ENCODE peak calls at places on chromosomes 11 and 22, in six cellular contexts. One of them, this sample, is unnamed.

GRCh38 chr11:64763804-64764611 is 4.2 kb upstream of the PYGM start:
- DNase-seq in SK-N-SH: no peak
- DNase-seq in HepG2: no peak
- DNase-seq in GM12878: no peak
- DNase-seq in H1: no peak
- DNase-seq in HCT116: no peak
- DNase-seq in this sample: no peak

GRCh38 chr11:134003792-134004405 is 47.1 kb upstream of the IGSF9B start:
- DNase-seq in HepG2: no peak
- DNase-seq in GM12878: no peak
- DNase-seq in HCT116: no peak
- DNase-seq in SK-N-SH: no peak
- DNase-seq in H1: no peak
- DNase-seq in this sample: no peak

GRCh38 chr22:44497218-44497903 is 672 bp downstream of the RTL6 start:
- DNase-seq in HCT116: no peak
- DNase-seq in HepG2: no peak
- DNase-seq in SK-N-SH: peak
- DNase-seq in GM12878: no peak
- DNase-seq in H1: peak
- DNase-seq in this sample: no peak

GRCh38 chr11:77381749-77382693 is 80.5 kb upstream of the GDPD4 start:
- DNase-seq in GM12878: no peak
- DNase-seq in HCT116: no peak
- DNase-seq in SK-N-SH: no peak
- DNase-seq in H1: no peak
- DNase-seq in HepG2: no peak
- DNase-seq in this sample: no peak

GRCh38 chr11:57801185-57801490 is 39.5 kb downstream of the CTNND1 start:
- DNase-seq in SK-N-SH: no peak
- DNase-seq in H1: no peak
- DNase-seq in HCT116: no peak
- DNase-seq in HepG2: no peak
- DNase-seq in GM12878: no peak
- DNase-seq in this sample: no peak

GRCh38 chr22:20247010-20247505 is 21.1 kb downstream of the RTN4R start:
- DNase-seq in H1: no peak
- DNase-seq in HCT116: no peak
- DNase-seq in HepG2: no peak
- DNase-seq in GM12878: peak
- DNase-seq in SK-N-SH: no peak
- DNase-seq in this sample: no peak

GRCh38 chr11:83007909-83008580 is 63.7 kb downstream of the RAB30 start:
- DNase-seq in HepG2: peak
- DNase-seq in H1: no peak
- DNase-seq in HCT116: no peak
- DNase-seq in SK-N-SH: peak
- DNase-seq in GM12878: no peak
- DNase-seq in this sample: no peak

GRCh38 chr11:122105009-122105828 is 10.8 kb downstream of the BLID start:
- DNase-seq in HepG2: no peak
- DNase-seq in GM12878: no peak
- DNase-seq in H1: no peak
- DNase-seq in HCT116: peak
- DNase-seq in SK-N-SH: no peak
- DNase-seq in this sample: no peak

GRCh38 chr11:118216621-118217526 is 7.9 kb downstream of the JAML start:
- DNase-seq in HepG2: no peak
- DNase-seq in SK-N-SH: no peak
- DNase-seq in GM12878: no peak
- DNase-seq in HCT116: no peak
- DNase-seq in H1: no peak
- DNase-seq in this sample: no peak

GRCh38 chr11:3962406-3962840 is 107.0 kb downstream of the STIM1 start:
- DNase-seq in HepG2: no peak
- DNase-seq in SK-N-SH: no peak
- DNase-seq in HCT116: no peak
- DNase-seq in GM12878: no peak
- DNase-seq in H1: no peak
- DNase-seq in this sample: no peak

GRCh38 chr11:128467610-128468041 is 119.7 kb downstream of the ETS1 start:
- DNase-seq in GM12878: no peak
- DNase-seq in HCT116: peak
- DNase-seq in HepG2: peak
- DNase-seq in SK-N-SH: no peak
- DNase-seq in H1: no peak
- DNase-seq in this sample: no peak

GRCh38 chr22:46078241-46079092 is 71.9 kb upstream of the PPARA start:
- DNase-seq in H1: no peak
- DNase-seq in HCT116: no peak
- DNase-seq in HepG2: no peak
- DNase-seq in SK-N-SH: peak
- DNase-seq in GM12878: no peak
- DNase-seq in this sample: peak

GRCh38 chr22:23119492-23120414 is 22.0 kb downstream of the RSPH14 start:
- DNase-seq in SK-N-SH: no peak
- DNase-seq in HCT116: no peak
- DNase-seq in GM12878: no peak
- DNase-seq in H1: no peak
- DNase-seq in HepG2: no peak
- DNase-seq in this sample: no peak

GRCh38 chr11:69442807-69443137 is 38.7 kb upstream of the LINC01488 start:
- DNase-seq in H1: no peak
- DNase-seq in SK-N-SH: peak
- DNase-seq in HCT116: no peak
- DNase-seq in HepG2: peak
- DNase-seq in GM12878: no peak
- DNase-seq in this sample: peak

GRCh38 chr22:45638197-45638596 is 33.4 kb upstream of the ATXN10 start:
- DNase-seq in SK-N-SH: no peak
- DNase-seq in HepG2: no peak
- DNase-seq in HCT116: no peak
- DNase-seq in H1: no peak
- DNase-seq in GM12878: no peak
- DNase-seq in this sample: no peak

GRCh38 chr11:58222730-58223129 is 6.0 kb downstream of the OR10Q1 start:
- DNase-seq in HepG2: no peak
- DNase-seq in H1: no peak
- DNase-seq in GM12878: no peak
- DNase-seq in SK-N-SH: no peak
- DNase-seq in HCT116: no peak
- DNase-seq in this sample: no peak

GRCh38 chr22:19086417-19086816 is 35.8 kb downstream of the DGCR2 start:
- DNase-seq in GM12878: no peak
- DNase-seq in HCT116: no peak
- DNase-seq in H1: no peak
- DNase-seq in SK-N-SH: no peak
- DNase-seq in HepG2: no peak
- DNase-seq in this sample: no peak

DNA sequence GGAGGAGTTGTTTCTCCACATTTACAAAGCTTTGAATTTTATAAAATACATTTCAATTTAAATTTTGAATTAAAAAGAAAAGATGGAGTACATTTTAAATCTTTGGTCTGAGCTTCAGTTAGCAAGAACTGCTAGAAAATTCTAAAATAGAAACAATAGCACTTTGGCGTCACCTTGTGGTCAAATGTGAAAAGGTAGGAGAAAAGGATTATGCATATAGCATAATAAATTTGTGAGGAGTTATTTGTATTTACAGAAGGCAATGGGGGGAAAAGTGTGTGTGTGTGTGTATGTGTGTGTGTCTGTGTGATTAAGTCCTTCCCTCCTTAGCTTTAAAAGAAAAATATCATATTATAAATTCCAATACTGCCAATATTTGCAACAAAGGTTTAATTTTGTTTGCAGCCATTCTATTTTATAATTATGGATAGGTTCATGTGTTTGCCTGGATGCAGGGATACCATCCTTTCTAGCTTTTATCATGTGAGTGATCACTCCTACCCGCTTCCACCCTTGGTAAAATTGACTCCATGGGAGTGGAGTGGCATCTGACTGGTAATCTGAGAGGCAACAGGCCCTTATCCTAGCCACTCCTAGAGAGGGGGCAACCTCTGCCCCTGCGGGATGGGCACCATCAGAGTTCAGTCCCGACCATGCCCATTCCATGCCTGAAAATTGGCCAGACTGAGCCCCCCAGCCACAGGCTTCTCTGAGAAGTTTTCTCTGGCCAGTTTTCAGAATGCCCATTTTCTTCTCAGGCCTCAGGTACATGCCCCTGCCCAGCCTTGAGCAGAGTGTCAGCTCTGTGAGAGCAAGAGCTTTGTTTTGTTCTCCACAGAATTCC is 13.6 kb upstream of the LGR4 start:
- DNase-seq in GM12878: no peak
- DNase-seq in HCT116: peak
- DNase-seq in SK-N-SH: peak
- DNase-seq in HepG2: peak
- DNase-seq in H1: no peak
- DNase-seq in this sample: no peak
- TF ChIP-seq JUND in GM12878: no peak
- TF ChIP-seq JUND in HCT116: no peak
- TF ChIP-seq JUND in SK-N-SH: no peak
- TF ChIP-seq JUND in HepG2: no peak
- TF ChIP-seq JUND in H1: no peak
- TF ChIP-seq JUND in this sample: no peak

DNA sequence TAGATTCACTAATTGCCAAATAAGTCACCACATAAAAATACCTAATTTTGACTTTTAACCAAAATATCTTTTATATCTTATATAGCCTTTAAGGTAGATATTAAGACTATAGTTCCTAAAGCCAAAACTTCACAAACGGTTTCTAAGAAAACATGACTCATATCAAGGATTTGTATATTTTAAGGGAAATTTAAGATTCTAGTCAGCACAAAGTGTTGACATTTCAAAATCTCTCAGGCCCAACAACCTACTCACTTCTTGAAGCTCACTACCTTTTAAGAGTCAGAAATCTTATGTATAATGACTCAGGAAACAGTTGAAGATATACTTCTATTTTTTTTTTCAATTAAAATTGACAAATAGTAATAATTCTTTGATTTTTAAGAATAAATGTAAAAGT is 221.9 kb downstream of the SBF2 start:
- DNase-seq in HCT116: no peak
- DNase-seq in SK-N-SH: no peak
- DNase-seq in GM12878: no peak
- DNase-seq in HepG2: no peak
- DNase-seq in H1: no peak
- DNase-seq in this sample: no peak
- TF ChIP-seq JUND in HCT116: no peak
- TF ChIP-seq JUND in SK-N-SH: no peak
- TF ChIP-seq JUND in GM12878: no peak
- TF ChIP-seq JUND in HepG2: no peak
- TF ChIP-seq JUND in H1: no peak
- TF ChIP-seq JUND in this sample: no peak

GRCh38 chr11:103007521-103007920 is 52.0 kb upstream of the MMP13 start:
- DNase-seq in H1: no peak
- DNase-seq in HCT116: no peak
- DNase-seq in HepG2: no peak
- DNase-seq in GM12878: no peak
- DNase-seq in SK-N-SH: no peak
- DNase-seq in this sample: peak
- TF ChIP-seq JUND in H1: no peak
- TF ChIP-seq JUND in HCT116: no peak
- TF ChIP-seq JUND in HepG2: no peak
- TF ChIP-seq JUND in GM12878: no peak
- TF ChIP-seq JUND in SK-N-SH: peak
- TF ChIP-seq JUND in this sample: no peak

DNA sequence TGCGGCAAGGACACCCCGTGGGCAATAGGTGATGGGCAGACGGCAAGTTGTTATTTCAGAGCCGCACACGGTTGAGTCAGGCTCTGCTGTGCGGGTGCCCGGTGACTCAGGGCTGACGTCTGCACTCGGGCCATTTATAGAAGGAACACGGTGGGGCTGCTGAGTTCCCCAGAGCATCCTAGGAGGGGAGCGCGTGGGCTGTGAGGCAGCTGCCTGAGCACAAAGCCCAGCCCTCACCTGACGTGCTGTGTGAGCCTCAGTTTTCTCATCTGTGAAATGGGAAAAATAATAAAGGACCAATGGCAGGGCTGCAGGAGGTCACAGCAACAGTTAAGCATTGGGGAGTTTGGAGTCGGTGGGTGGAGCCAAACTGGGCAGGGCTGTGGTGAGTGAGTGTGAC is 11.3 kb upstream of the RHOD start:
- DNase-seq in HepG2: no peak
- DNase-seq in HCT116: peak
- DNase-seq in GM12878: no peak
- DNase-seq in H1: no peak
- DNase-seq in SK-N-SH: no peak
- DNase-seq in this sample: no peak
- TF ChIP-seq JUND in HepG2: no peak
- TF ChIP-seq JUND in HCT116: no peak
- TF ChIP-seq JUND in GM12878: no peak
- TF ChIP-seq JUND in H1: no peak
- TF ChIP-seq JUND in SK-N-SH: no peak
- TF ChIP-seq JUND in this sample: no peak

GRCh38 chr11:14617241-14618027 is 26.2 kb upstream of the PDE3B start:
- DNase-seq in HepG2: peak
- DNase-seq in HCT116: no peak
- DNase-seq in GM12878: no peak
- DNase-seq in H1: no peak
- DNase-seq in SK-N-SH: no peak
- DNase-seq in this sample: no peak
- TF ChIP-seq JUND in HepG2: no peak
- TF ChIP-seq JUND in HCT116: no peak
- TF ChIP-seq JUND in GM12878: no peak
- TF ChIP-seq JUND in H1: no peak
- TF ChIP-seq JUND in SK-N-SH: no peak
- TF ChIP-seq JUND in this sample: no peak

This sample was measured in T47D.